ENCODE peak calls at places on chromosomes 6 and 20, in four cellular contexts. U is WTC11, J is activated B cell treated with CpG ODN at 0.5 μM for 24 hours, C is Peyer's patch. Z is an unnamed sample.

GRCh38 chr6:87297115-87297514 is 25.3 kb upstream of the SMIM8 start:
- DNase-seq in U (no peak), J (no peak), C (no peak), Z (no peak)

GRCh38 chr20:57440678-57441509 is 49.7 kb downstream of the RBM38 start:
- DNase-seq in U (peak; percentile 25), J (no peak), C (no peak), Z (peak; percentile 82)

GRCh38 chr6:111260570-111261298 is 173.4 kb downstream of the SLC16A10 start:
- DNase-seq in U (no peak), J (no peak), C (no peak), Z (no peak)

GRCh38 chr20:17142666-17143065 is 84.2 kb upstream of the PCSK2 start:
- DNase-seq in U (no peak), J (no peak), C (no peak), Z (no peak)

GRCh38 chr6:105746130-105746505 is 340.0 kb upstream of the PRDM1 start:
- DNase-seq in U (no peak), J (no peak), C (no peak), Z (no peak)

GRCh38 chr20:60060593-60060992 is 102.4 kb downstream of the CDH26 start:
- DNase-seq in U (no peak), J (no peak), C (no peak), Z (no peak)

GRCh38 chr6:1716396-1716795 is 106.7 kb downstream of the FOXC1 start:
- DNase-seq in U (no peak), J (no peak), C (no peak), Z (no peak)

GRCh38 chr20:39716796-39717341 is 754.7 kb downstream of the DHX35 start:
- DNase-seq in U (no peak), J (no peak), C (no peak), Z (no peak)

GRCh38 chr6:158031445-158032353 is 50.0 kb downstream of the SYNJ2 start:
- DNase-seq in U (no peak), J (peak; percentile 34), C (peak; percentile 26), Z (no peak)

GRCh38 chr20:64084209-64085152 is at the start of gene LKAAEAR1:
- DNase-seq in U (peak; percentile 54), J (no peak), C (no peak), Z (no peak)

GRCh38 chr6:63380265-63380664 is 60.5 kb upstream of the LGSN start:
- DNase-seq in U (no peak), J (no peak), C (no peak), Z (no peak)

GRCh38 chr20:32440069-32440757 is 82.1 kb downstream of the ASXL1 start:
- DNase-seq in U (no peak), J (no peak), C (no peak), Z (no peak)

GRCh38 chr20:38113401-38114325 is 51.4 kb downstream of the TGM2 start:
- DNase-seq in U (peak; percentile 81), J (no peak), C (peak; percentile 15), Z (peak; percentile 35)

GRCh38 chr20:51156796-51157119 is 133.9 kb upstream of the KCNG1 start:
- DNase-seq in U (no peak), J (no peak), C (no peak), Z (no peak)

GRCh38 chr6:108161724-108162282 is 4.0 kb upstream of the NR2E1 start:
- DNase-seq in U (no peak), J (no peak), C (no peak), Z (no peak)

GRCh38 chr20:48695255-48695654 is 132.5 kb downstream of the PREX1 start:
- DNase-seq in U (no peak), J (no peak), C (no peak), Z (no peak)

GRCh38 chr6:62298745-62299392 is 12.8 kb upstream of the KHDRBS2 start:
- DNase-seq in U (no peak), J (no peak), C (no peak), Z (no peak)

GRCh38 chr6:36443951-36444428 is 1.2 kb downstream of the KCTD20 start:
- DNase-seq in U (peak; percentile 22), J (no peak), C (no peak), Z (no peak)

GRCh38 chr20:61050491-61050890 is 201.6 kb upstream of the CDH4 start:
- DNase-seq in U (no peak), J (no peak), C (no peak), Z (no peak)

GRCh38 chr20:46621492-46621891 is 29.8 kb downstream of the SLC13A3 start:
- DNase-seq in U (no peak), J (no peak), C (no peak), Z (no peak)

GRCh38 chr6:166737231-166737630 is 110.2 kb upstream of the RPS6KA2 start:
- DNase-seq in U (no peak), J (no peak), C (no peak), Z (no peak)

GRCh38 chr6:150537481-150537880 is 62.2 kb upstream of the PLEKHG1 start:
- DNase-seq in U (no peak), J (no peak), C (no peak), Z (no peak)